ENCODE peak calls at places on chromosomes 3 and 15, in ten cellular contexts. D, X, J, Q, E, P, V, S, M and W are unnamed samples.
A peak's percentile ranks its signal among the peaks of the same experiment; 100 is the strongest.

GRCh38 chr3:126925411-126926171 is 57.3 kb upstream of the PLXNA1 start:
- DNase-seq in D (no peak), X (peak; percentile 61), J (no peak), Q (no peak), E (no peak), P (no peak), V (peak; percentile 41), S (peak; percentile 21), M (no peak), W (no peak)

GRCh38 chr3:187719628-187720336 is 17.4 kb upstream of the RTP2 start:
- DNase-seq in D (no peak), X (no peak), J (no peak), Q (no peak), E (peak; percentile 49), P (no peak), V (no peak), S (no peak), M (no peak), W (no peak)

GRCh38 chr15:40932146-40932545 is 3.0 kb downstream of the DLL4 start:
- DNase-seq in D (no peak), X (no peak), J (no peak), Q (no peak), E (peak; percentile 46), P (no peak), V (no peak), S (peak; percentile 66), M (no peak), W (no peak)

GRCh38 chr15:34855893-34856292 is 60.5 kb upstream of the ACTC1 start:
- DNase-seq in D (peak; percentile 37), X (no peak), J (no peak), Q (peak; percentile 38), E (no peak), P (peak; percentile 69), V (no peak), S (no peak), M (no peak), W (no peak)

GRCh38 chr15:68666120-68666811 is 87.5 kb downstream of the CORO2B start:
- DNase-seq in D (no peak), X (peak; percentile 17), J (no peak), Q (no peak), E (no peak), P (no peak), V (no peak), S (peak; percentile 49), M (no peak), W (no peak)

GRCh38 chr3:33030802-33031201 is 66.1 kb downstream of the GLB1 start:
- DNase-seq in D (no peak), X (no peak), J (no peak), Q (no peak), E (no peak), P (no peak), V (no peak), S (no peak), M (no peak), W (no peak)

GRCh38 chr15:82108489-82109078 is 62.8 kb upstream of the MEX3B start:
- DNase-seq in D (no peak), X (peak; percentile 70), J (no peak), Q (peak; percentile 59), E (peak; percentile 93), P (peak; percentile 35), V (peak; percentile 48), S (no peak), M (no peak), W (peak; percentile 41)

GRCh38 chr3:23810342-23811116 is 4.8 kb downstream of the UBE2E1 start:
- DNase-seq in D (peak; percentile 20), X (peak; percentile 77), J (no peak), Q (peak; percentile 30), E (peak; percentile 87), P (no peak), V (peak; percentile 44), S (no peak), M (no peak), W (peak; percentile 49)

GRCh38 chr15:75732809-75733451 is 20.3 kb upstream of the CSPG4 start:
- DNase-seq in D (peak; percentile 26), X (peak; percentile 89), J (peak; percentile 80), Q (peak; percentile 71), E (peak; percentile 77), P (peak; percentile 54), V (peak; percentile 75), S (peak; percentile 78), M (no peak), W (peak; percentile 89)

GRCh38 chr15:75729304-75730069 is 16.8 kb upstream of the CSPG4 start:
- DNase-seq in D (no peak), X (peak; percentile 30), J (no peak), Q (no peak), E (peak; percentile 36), P (no peak), V (no peak), S (peak; percentile 62), M (no peak), W (no peak)

GRCh38 chr15:75732206-75732808 is 19.7 kb upstream of the CSPG4 start:
- DNase-seq in D (no peak), X (peak; percentile 73), J (no peak), Q (no peak), E (peak; percentile 57), P (no peak), V (no peak), S (peak; percentile 66), M (no peak), W (no peak)

GRCh38 chr15:75733761-75734651 is 21.4 kb upstream of the CSPG4 start:
- DNase-seq in D (no peak), X (no peak), J (no peak), Q (no peak), E (peak; percentile 40), P (no peak), V (no peak), S (no peak), M (no peak), W (no peak)

DNA sequence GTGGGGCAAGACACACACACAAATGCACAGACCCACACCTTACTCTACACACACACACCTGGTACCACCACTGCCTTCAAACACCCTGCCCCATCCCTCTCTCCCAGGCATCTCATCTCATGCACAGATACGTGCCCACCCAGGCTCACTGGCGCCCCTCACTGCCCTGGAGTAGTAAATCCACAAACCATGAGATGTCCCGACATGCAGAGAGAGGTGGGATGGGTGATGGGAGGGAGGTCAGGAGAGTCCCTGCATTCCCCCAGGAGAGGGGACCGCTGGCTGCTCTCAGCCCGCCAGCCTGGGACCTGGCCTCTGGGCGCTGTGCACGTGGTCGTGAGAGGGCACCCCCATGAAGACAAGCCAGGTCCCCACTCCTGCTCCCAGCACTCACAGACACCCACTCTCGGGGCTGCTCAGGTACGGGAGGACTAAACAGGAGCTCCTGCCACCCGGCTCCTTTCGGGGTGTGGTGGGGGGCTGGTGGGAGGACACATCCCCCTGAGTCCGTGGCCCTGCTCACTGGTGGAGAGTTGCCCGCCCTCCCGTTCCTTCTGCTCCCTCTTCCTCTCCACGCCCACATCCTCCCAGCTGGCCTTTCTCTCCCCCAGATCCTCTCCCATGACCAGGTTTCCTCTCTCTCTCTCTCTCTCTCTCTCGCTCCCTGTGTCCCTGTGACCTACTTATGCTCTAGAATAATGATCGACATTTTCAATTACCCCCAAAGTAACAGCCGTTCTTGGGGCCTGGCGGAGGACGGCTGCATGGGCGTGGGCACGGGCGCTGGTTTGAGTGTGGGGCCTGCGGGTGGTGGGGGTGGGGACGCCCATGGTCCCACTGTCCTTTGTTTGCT is 18.8 kb upstream of the CSPG4 start:
- DNase-seq in D (no peak), X (peak; percentile 91), J (no peak), Q (no peak), E (peak; percentile 71), P (no peak), V (peak; percentile 69), S (peak; percentile 74), M (no peak), W (no peak)
- TF ChIP-seq CTCF in D (no peak), X (no peak), J (no peak), Q (no peak), E (no peak), P (no peak), V (peak; percentile 4), S (no peak), M (no peak), W (no peak)

DNA sequence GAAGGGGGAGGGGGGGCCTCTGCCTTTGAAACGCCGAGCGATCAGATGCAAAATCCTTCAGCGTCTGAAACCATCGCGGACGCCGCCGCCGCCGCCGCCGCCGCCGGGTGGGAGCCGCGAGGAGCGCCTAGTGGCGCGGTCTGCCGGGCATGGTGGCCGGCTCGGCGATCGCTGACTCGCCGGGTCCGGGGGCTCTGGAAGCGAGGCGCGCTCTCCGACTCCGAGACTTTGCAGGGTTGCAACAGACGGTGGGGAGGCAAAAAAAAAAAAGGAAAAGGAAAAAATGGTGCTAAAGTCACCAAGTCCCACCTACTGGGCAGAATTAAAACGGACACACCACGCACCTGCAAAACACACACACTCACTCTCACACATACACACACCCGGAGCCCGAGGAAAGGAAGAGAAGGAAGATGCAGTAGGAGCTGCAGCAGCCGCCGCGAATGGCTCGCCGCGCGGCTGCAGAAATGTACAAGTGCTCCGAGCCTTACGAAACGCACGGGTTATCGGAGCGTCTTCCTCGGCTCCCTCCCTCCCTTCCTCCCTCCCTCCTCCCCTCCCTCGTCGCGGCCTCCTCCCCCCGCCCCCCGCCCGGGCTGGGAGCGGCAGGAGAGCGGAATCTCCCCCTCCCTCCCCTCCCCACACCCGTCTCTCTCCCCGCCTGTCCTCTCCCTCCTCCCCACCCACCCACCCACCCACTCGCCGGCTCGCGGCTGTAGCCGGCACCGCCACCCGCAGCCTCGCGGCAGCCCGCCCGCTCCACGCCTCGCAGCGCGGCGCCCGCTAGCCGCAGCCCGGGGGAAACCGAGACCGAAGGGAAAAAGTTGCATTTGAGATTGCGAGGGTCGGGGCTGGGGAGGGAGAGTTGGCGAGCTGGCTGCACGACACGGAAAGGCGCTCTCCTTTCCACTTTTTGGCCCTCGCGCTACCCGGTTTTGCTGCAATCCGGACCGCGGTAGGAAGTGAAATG is at the start of gene NTRK3:
- DNase-seq in D (peak; percentile 37), X (no peak), J (no peak), Q (peak; percentile 15), E (no peak), P (no peak), V (no peak), S (no peak), M (no peak), W (peak; percentile 38)
- TF ChIP-seq CTCF in D (no peak), X (no peak), J (no peak), Q (no peak), E (no peak), P (no peak), V (no peak), S (no peak), M (no peak), W (no peak)

DNA sequence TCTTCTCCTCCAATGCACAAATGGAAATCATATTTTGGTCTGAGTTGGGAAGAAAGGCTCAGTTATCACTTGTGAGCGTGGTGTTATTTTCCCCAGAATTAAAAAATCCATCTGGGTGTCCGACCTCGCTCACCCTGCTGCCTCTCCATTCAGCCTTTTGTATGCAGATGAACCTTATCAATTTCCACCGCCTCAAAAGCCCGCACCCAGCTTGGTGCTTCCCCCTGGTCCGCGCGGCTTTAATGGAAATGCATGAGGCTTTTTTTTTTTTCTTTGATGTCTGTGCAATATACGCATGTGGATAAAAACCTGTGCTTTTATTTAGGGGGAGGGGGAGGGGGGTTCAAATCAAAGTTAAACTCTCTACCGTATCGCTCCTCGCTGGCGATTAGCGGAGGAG is 121.8 kb upstream of the SOX14 start:
- DNase-seq in D (no peak), X (no peak), J (no peak), Q (no peak), E (no peak), P (no peak), V (no peak), S (no peak), M (no peak), W (no peak)
- TF ChIP-seq CTCF in D (no peak), X (no peak), J (no peak), Q (no peak), E (no peak), P (no peak), V (no peak), S (no peak), M (no peak), W (no peak)

DNA sequence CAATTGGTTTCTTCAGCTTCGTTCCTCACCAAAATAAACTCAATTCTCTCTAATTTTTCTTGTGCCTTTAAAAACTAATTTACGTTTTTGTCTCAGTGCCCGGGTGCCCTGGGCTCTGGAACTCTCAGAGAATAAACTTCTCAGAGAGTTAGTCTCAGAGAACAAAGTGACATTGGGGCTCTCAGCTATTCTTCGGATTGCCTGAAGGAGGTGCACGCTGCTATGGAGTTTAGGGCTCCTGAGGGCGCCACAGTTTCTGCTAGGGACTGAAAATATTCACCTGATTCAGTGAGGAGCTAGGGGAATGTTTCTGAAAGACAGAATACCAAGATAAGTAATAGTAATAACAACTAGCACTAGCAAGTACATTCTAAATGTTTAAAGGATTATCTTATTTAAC is 22.7 kb downstream of the ZIC4 start:
- DNase-seq in D (no peak), X (no peak), J (no peak), Q (no peak), E (no peak), P (no peak), V (no peak), S (no peak), M (no peak), W (no peak)
- TF ChIP-seq CTCF in D (peak; percentile 15), X (no peak), J (no peak), Q (peak; percentile 47), E (no peak), P (no peak), V (no peak), S (peak; percentile 9), M (no peak), W (peak; percentile 43)